ENCODE peak calls at places on chromosomes 13 and 19, in nine cellular contexts. W is upper lobe of right lung, B is AG09309, Z is astrocyte, M is cardiac muscle cell, C is AG10803, F is fibroblast of villous mesenchyme, V is stomach, N is upper lobe of left lung. L is an unnamed sample.
A peak's percentile ranks its signal among the peaks of the same experiment; 100 is the strongest.

GRCh38 chr19:14028901-14029300 is 953 bp downstream of the RLN3 start:
- DNase-seq in W (no peak), B (no peak), Z (no peak), M (no peak), C (no peak), F (no peak), V (no peak), N (no peak), L (no peak)

GRCh38 chr13:79287994-79288795 is 117.9 kb downstream of the RBM26 start:
- DNase-seq in W (no peak), B (no peak), Z (no peak), M (no peak), C (no peak), F (no peak), V (no peak), N (no peak), L (no peak)

GRCh38 chr19:17468302-17469091 is 1.8 kb upstream of the SLC27A1 start:
- DNase-seq in W (peak; percentile 86), B (no peak), Z (no peak), M (no peak), C (peak; percentile 55), F (no peak), V (peak; percentile 85), N (peak; percentile 76), L (no peak)

GRCh38 chr19:2624537-2625091 is 77.9 kb downstream of the GNG7 start:
- DNase-seq in W (peak; percentile 86), B (no peak), Z (no peak), M (peak; percentile 51), C (no peak), F (no peak), V (peak; percentile 75), N (peak; percentile 70), L (no peak)

GRCh38 chr19:40799558-40800338 is 757 bp downstream of the EGLN2 start:
- DNase-seq in W (peak; percentile 86), B (no peak), Z (no peak), M (peak; percentile 60), C (no peak), F (peak; percentile 42), V (peak; percentile 42), N (peak; percentile 91), L (no peak)

GRCh38 chr13:108060111-108060510 is 155.2 kb downstream of the LIG4 start:
- DNase-seq in W (no peak), B (no peak), Z (no peak), M (no peak), C (no peak), F (no peak), V (no peak), N (no peak), L (no peak)

GRCh38 chr13:100644328-100644727 is 30.3 kb downstream of the TMTC4 start:
- DNase-seq in W (no peak), B (no peak), Z (no peak), M (no peak), C (no peak), F (peak; percentile 8), V (no peak), N (no peak), L (no peak)

GRCh38 chr19:52689804-52690394 is 44.9 kb downstream of the ZNF611 start:
- DNase-seq in W (peak; percentile 73), B (no peak), Z (no peak), M (peak; percentile 42), C (peak; percentile 9), F (no peak), V (peak; percentile 28), N (peak; percentile 89), L (no peak)

GRCh38 chr13:34201050-34201913 is 383.3 kb downstream of the RFC3 start:
- DNase-seq in W (no peak), B (peak; percentile 85), Z (peak; percentile 81), M (no peak), C (peak; percentile 94), F (peak; percentile 87), V (no peak), N (no peak), L (no peak)

GRCh38 chr13:71244181-71244580 is 622.8 kb downstream of the DACH1 start:
- DNase-seq in W (no peak), B (no peak), Z (no peak), M (no peak), C (no peak), F (no peak), V (no peak), N (no peak), L (no peak)

GRCh38 chr13:71242191-71242590 is 624.8 kb downstream of the DACH1 start:
- DNase-seq in W (no peak), B (no peak), Z (peak; percentile 25), M (no peak), C (no peak), F (no peak), V (no peak), N (no peak), L (no peak)

GRCh38 chr13:71237332-71237731 is 629.7 kb downstream of the DACH1 start:
- DNase-seq in W (no peak), B (no peak), Z (no peak), M (no peak), C (no peak), F (no peak), V (no peak), N (no peak), L (no peak)

GRCh38 chr13:71240906-71241305 is 626.1 kb downstream of the DACH1 start:
- DNase-seq in W (no peak), B (no peak), Z (peak; percentile 7), M (peak; percentile 15), C (no peak), F (peak; percentile 21), V (no peak), N (no peak), L (no peak)
- TF ChIP-seq CTCF in W (peak; percentile 49), B (no peak), Z (peak; percentile 45), M (peak; percentile 51), C (no peak), F (peak; percentile 51), V (peak; percentile 37), N (peak; percentile 27), L (no peak)

DNA sequence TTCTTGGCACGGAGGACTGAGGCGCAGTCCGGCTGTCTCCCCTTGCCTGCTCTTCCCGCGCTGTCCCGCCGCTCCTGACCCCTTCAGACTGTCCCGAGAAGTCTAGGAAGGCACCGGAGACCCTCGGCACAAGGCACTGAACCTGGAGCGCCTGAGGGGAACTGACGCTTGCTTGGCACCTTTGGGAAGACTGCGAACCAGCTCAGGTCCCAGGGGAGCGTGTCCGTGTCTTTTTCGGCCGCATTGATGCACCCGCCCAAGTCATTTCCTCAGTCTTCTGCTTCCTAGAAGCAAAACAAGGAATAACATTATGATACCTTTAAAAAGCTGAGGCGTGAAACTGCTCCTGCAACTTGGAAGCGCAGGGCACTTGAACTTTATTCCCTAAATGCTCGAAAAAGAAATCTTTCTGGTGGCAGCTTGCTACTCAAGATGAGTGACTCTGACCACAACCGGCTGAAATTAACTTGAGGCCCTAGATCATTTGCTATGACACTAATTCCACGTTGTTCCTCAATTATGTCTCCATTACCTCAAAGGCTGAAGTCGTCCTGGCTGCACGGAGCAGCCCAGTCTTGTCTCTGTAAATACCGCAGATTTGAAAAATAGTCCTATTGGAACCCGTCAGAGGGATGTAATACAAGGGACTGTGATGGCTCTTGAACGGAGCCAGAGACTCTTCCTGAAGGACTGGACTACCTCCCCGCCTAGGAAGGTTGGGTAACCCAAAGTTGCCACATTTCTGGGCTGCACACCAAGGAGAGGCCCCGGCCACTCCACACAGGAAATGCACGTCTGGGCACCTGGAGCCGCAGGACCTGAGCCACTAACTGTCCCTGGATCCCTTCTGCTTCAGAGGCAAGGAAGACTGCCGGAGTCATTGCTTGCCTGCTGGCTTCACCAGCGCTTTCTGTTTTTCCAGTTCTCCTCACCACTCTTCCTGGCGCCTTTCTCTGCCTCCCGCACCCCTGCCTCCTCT is 947 bp upstream of the FLT1 start:
- DNase-seq in W (peak; percentile 74), B (no peak), Z (no peak), M (no peak), C (no peak), F (peak; percentile 65), V (no peak), N (no peak), L (no peak)
- H3K4me3 ChIP-seq in W (peak overlapping the region; percentile 57), B (peak overlapping the region; percentile 94), Z (no peak overlapping the region), M (peak overlapping the region; percentile 61), C (peak overlapping the region; percentile 57), F (peak overlapping the region; percentile 93), V (peak overlapping the region; percentile 43), N (peak overlapping the region; percentile 68), L (peak overlapping the region; percentile 73)

GRCh38 chr13:104868806-104869205 is 1666.7 kb downstream of the EFNB2 start:
- DNase-seq in W (no peak), B (no peak), Z (no peak), M (no peak), C (no peak), F (no peak), V (no peak), N (no peak), L (no peak)

GRCh38 chr13:104875008-104875762 is 1660.3 kb downstream of the EFNB2 start:
- DNase-seq in W (no peak), B (no peak), Z (no peak), M (no peak), C (no peak), F (no peak), V (no peak), N (no peak), L (no peak)

GRCh38 chr13:104871456-104871855 is 1664.0 kb downstream of the EFNB2 start:
- DNase-seq in W (no peak), B (no peak), Z (no peak), M (no peak), C (no peak), F (no peak), V (no peak), N (no peak), L (no peak)

GRCh38 chr13:104872153-104872552 is 1663.3 kb downstream of the EFNB2 start:
- DNase-seq in W (no peak), B (no peak), Z (no peak), M (no peak), C (no peak), F (no peak), V (no peak), N (no peak), L (no peak)

GRCh38 chr13:104869501-104869900 is 1666.0 kb downstream of the EFNB2 start:
- DNase-seq in W (no peak), B (no peak), Z (peak; percentile 58), M (no peak), C (no peak), F (no peak), V (no peak), N (no peak), L (no peak)
- TF ChIP-seq CTCF in W (no peak), B (no peak), Z (no peak), M (no peak), C (no peak), F (no peak), V (no peak), N (no peak), L (no peak)

DNA sequence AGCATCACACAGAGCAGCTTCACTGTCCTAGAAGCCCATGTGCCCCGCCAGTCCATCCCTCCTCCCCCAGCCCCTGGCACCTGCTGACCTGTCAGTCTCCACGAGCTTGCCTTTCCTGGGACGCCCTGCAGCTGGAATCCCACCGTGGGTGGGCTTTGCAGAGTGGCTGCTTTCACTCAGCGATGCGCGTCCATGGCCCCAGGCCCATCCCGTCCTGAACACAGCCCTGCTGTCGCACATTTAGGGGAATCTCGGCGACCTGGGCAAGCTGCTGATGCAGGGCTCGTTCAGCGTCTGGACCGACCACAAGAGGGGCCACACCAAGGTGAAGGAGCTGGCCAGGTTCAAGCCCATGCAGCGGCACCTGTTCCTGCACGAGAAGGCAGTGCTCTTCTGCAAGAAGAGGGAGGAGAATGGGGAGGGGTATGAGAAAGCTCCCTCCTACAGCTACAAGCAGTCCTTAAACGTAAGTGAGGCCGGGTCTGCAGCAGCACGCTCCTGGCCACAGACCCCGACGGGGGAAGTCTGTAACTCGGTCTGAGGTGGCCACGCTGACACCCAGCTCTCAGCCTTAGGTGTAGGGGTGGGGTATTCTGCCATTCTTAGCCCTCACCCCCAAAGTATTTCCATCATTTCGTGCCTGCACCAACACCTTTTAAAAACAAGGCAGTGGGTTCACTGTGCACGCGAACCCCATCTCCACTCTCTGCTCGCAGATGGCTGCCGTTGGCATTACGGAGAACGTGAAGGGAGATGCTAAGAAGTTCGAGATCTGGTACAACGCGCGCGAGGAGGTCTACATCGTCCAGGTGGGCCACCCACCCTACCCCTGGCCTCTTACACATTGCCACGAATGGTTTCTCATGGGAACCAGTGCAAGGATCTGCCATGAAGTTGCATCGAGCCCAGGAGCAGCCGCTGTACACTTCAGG is 18.3 kb upstream of the F7 start:
- DNase-seq in W (peak; percentile 57), B (no peak), Z (no peak), M (no peak), C (no peak), F (no peak), V (no peak), N (peak; percentile 64), L (no peak)
- H3K4me3 ChIP-seq in W (no peak overlapping the region), B (no peak overlapping the region), Z (no peak overlapping the region), M (no peak overlapping the region), C (no peak overlapping the region), F (no peak overlapping the region), V (no peak overlapping the region), N (no peak overlapping the region), L (no peak overlapping the region)

L was measured in HFF-Myc.